ENCODE peak calls at places on chromosomes 13 and 19, in seven cellular contexts. I is HCT116, W is H1, F is GM23338, Y is mammary epithelial cell, O is PC-3, G is neural progenitor cell. Z is an unnamed sample.

GRCh38 chr19:31139871-31140505 is 209.2 kb downstream of the TSHZ3 start:
- DNase-seq in I (no peak), Y (peak), G (no peak), O (peak), F (no peak), W (no peak), Z (no peak)

GRCh38 chr13:46596501-46596900 is 43.5 kb downstream of the LRCH1 start:
- DNase-seq in Y (peak), G (no peak), I (no peak), W (no peak), O (no peak), F (no peak), Z (no peak)

GRCh38 chr13:114281351-114282142 is at the start of gene UPF3A:
- DNase-seq in O (peak), G (peak), W (peak), I (peak), F (peak), Y (peak), Z (peak)

GRCh38 chr19:40623403-40624239 is 22.5 kb downstream of the LTBP4 start:
- DNase-seq in W (peak), F (peak), Y (no peak), I (peak), O (peak), G (peak), Z (no peak)

GRCh38 chr19:41882568-41883462 is at the start of gene ARHGEF1:
- DNase-seq in O (peak), Y (peak), F (peak), W (peak), G (peak), I (no peak), Z (peak)

GRCh38 chr19:13718733-13719132 is 45.6 kb upstream of the MRI1 start:
- DNase-seq in W (no peak), G (peak), F (peak), I (no peak), O (peak), Y (peak), Z (peak)

GRCh38 chr19:39398297-39398864 is 7.2 kb downstream of the MED29 start:
- DNase-seq in O (peak), W (no peak), F (no peak), Y (peak), G (no peak), I (peak), Z (peak)

GRCh38 chr13:19860884-19861655 is 2.4 kb downstream of the ZMYM5 start:
- DNase-seq in I (peak), G (peak), O (peak), W (no peak), Y (peak), F (no peak), Z (peak)

GRCh38 chr13:29847501-29847983 is 2.9 kb downstream of the UBL3 start:
- DNase-seq in Y (peak), G (peak), O (peak), F (no peak), I (no peak), W (no peak), Z (no peak)

GRCh38 chr19:7506385-7507328 is 9.2 kb upstream of the ZNF358 start:
- DNase-seq in O (peak), F (peak), G (peak), I (peak), W (peak), Y (peak), Z (peak)

GRCh38 chr13:33937373-33938087 is 119.6 kb downstream of the RFC3 start:
- DNase-seq in O (peak), F (peak), Y (peak), G (peak), W (no peak), I (peak), Z (peak)

GRCh38 chr19:6564393-6564792 is 26.6 kb downstream of the CD70 start:
- DNase-seq in I (no peak), O (peak), Y (peak), F (peak), W (no peak), G (peak), Z (no peak)

GRCh38 chr19:33864311-33864850 is 67.7 kb downstream of the KCTD15 start:
- DNase-seq in W (no peak), Y (peak), O (peak), F (no peak), I (no peak), G (no peak), Z (no peak)

GRCh38 chr13:24997367-24997967 is 98.5 kb upstream of the PABPC3 start:
- DNase-seq in F (peak), G (peak), O (peak), Y (no peak), I (no peak), W (no peak), Z (no peak)

GRCh38 chr13:22517544-22517943 is 663.2 kb upstream of the SGCG start:
- DNase-seq in G (peak), O (no peak), F (peak), I (no peak), W (no peak), Y (no peak), Z (no peak)

GRCh38 chr19:15318241-15318691 is 14.1 kb downstream of the BRD4 start:
- DNase-seq in Y (no peak), O (no peak), G (no peak), W (no peak), F (no peak), I (no peak), Z (no peak)

GRCh38 chr13:20182231-20182846 is 10.4 kb downstream of the GJB2 start:
- DNase-seq in W (no peak), O (peak), Y (peak), F (peak), I (peak), G (peak), Z (peak)

GRCh38 chr13:31797154-31797775 is 57.9 kb downstream of the RXFP2 start:
- DNase-seq in W (no peak), Y (peak), F (peak), I (peak), O (peak), G (peak), Z (no peak)

DNA sequence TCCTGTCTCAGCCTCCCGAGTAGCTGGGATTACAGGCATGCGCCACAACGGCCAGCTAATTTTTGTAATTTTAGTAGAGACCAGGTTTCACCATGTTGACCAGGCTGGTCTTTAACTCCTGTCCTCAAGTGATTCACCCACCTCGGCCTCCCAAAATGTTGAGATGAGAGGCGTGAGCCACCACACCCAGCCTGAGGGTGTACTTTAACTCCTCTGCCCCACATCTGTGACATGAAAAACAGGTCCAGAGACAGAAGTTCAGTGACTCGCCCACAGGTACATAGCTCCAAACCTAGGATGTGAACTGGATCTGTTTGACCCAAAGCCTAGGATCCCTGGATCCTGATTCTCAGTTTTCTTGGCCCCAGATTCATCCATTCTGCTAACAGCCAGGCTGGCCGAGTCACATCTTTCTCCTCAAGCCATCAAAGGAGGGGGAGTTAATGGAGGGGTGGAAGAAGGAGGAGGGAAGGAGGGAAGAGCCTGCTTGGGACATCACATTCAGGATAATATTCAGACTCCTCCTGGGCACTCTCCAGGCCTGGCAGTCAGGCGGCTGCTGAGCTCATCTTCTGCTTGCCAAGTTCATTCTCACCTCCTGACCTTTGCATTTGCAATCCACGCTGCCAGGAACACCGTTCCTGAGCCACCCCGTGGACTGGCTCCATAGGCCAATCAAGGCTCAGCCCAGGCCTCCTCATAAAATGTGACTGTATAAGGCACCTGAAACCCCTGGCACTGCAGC is 3.1 kb downstream of the SPC24 start:
- DNase-seq in W (no peak), O (peak), I (no peak), G (no peak), F (no peak), Y (peak), Z (no peak)
- H3K4me2 ChIP-seq in W (no peak), O (peak), I (peak), G (no peak), F (no peak), Y (no peak), Z (no peak)

GRCh38 chr13:41458187-41458938 is 1.0 kb downstream of the RGCC start:
- DNase-seq in O (peak), W (peak), F (peak), Y (peak), G (peak), I (no peak), Z (no peak)
- TF ChIP-seq EZH2 in O (no peak), W (peak), F (peak), Y (no peak), G (peak), I (no peak), Z (no peak)

DNA sequence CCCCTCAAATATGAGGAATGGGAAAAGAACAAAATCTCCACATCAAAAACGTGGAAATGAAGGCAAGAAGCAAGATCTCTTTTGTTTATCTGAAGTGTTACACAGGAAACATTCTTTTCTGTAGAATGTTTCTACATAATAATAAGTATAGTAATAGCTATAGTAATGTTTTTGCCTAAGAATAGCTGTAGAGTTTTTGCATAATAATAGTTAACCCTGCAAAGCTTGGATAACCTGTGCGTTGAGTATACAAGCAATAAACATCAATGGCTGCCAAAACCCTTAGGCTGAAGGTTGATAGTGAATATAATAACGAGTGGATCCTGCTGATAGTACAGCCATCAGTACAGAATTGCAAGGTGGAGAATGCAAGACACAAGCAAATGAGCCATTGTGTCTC is 11.1 kb upstream of the LILRA5 start:
- DNase-seq in I (no peak), W (no peak), G (no peak), O (no peak), F (peak), Y (no peak), Z (no peak)
- H3K27ac ChIP-seq in I (no peak), W (no peak), G (no peak), O (no peak), F (no peak), Y (no peak), Z (no peak)

DNA sequence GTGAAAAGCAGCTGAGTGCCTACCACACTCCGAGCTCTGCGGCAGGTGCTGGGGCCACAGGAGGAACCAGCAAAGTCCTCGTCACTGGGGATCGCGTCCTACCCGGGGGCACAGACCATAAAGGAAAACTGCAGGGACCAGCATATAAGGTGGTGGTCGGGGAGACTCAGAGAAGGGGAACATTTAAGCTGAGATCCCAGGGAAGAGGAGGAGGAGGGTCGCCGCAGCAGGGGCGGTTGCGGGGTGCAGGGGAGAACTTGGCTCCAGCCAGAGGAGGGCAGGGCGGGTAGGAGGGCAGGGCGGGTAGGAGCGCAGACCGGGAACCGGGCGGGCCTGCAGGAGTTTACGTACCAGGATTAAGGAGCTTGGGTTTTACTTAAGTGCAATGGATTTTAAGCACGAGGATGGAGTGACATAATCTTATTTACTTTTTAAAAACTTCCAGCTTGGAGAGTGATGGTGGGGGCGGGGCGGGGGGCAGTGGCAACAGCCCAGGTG is 956 bp upstream of the KLK4 start:
- DNase-seq in G (no peak), I (no peak), F (peak), W (peak), Y (no peak), O (no peak), Z (no peak)
- H3K4me2 ChIP-seq in G (no peak), I (no peak), F (peak), W (peak), Y (no peak), O (no peak), Z (no peak)

DNA sequence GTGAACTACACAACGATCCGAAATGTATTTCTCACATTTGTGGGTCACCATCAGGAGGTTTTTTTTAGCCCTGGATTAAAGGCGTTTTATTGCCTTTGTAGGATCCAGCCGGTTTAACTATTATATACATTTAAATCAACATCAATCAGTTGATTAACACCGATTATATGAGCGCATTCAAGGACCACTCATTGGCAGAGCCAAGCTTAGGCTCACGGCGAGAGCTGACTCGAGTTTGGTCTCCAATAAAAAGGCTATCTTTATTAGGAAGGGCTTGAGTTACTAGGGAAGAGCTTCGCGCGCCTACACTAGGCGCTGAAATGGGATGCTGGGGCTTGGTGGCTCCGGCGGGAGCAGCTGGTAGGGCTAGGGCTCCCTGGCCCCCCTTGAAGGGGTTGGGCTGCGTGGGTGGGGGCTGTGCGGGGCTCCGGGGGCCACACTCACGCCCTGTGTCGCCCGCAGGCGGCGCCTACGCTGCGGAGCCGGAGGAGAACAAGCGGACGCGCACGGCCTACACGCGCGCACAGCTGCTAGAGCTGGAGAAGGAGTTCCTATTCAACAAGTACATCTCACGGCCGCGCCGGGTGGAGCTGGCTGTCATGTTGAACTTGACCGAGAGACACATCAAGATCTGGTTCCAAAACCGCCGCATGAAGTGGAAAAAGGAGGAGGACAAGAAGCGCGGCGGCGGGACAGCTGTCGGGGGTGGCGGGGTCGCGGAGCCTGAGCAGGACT is 4.2 kb downstream of the PDX1 start:
- DNase-seq in Y (no peak), O (no peak), W (peak), F (peak), I (no peak), G (peak), Z (no peak)
- TF ChIP-seq EZH2 in Y (no peak), O (no peak), W (peak), F (peak), I (no peak), G (peak), Z (no peak)

GRCh38 chr19:4454952-4455738 is 2.4 kb downstream of the UBXN6 start:
- DNase-seq in G (no peak), F (no peak), W (no peak), O (no peak), I (no peak), Y (peak), Z (no peak)
- H3K27ac ChIP-seq in G (no peak), F (no peak), W (no peak), O (no peak), I (no peak), Y (no peak), Z (no peak)

GRCh38 chr19:50724522-50725217 is 1.5 kb downstream of the CLEC11A start:
- DNase-seq in I (peak), Y (peak), O (peak), F (peak), W (peak), G (peak), Z (no peak)
- H3K4me2 ChIP-seq in I (peak), Y (peak), O (peak), F (peak), W (peak), G (peak), Z (no peak)

Z was measured in PC-9.